ENCODE peak calls at places on chromosomes 13 and 19, in six cellular contexts. One of them, this sample, is unnamed.

GRCh38 chr19:3378352-3379146 is 12.2 kb downstream of the NFIC start:
- DNase-seq in RPMI8226: no peak
- DNase-seq in ACHN: no peak
- DNase-seq in caudate nucleus: no peak
- DNase-seq in stimulated activated CD4-positive, alpha-beta T cell treated with anti-CD3 and anti-CD28 coated beads, Interleukin-4, amount 100 ng/mL, for 24 hours: no peak
- DNase-seq in Peyer's patch: no peak
- DNase-seq in this sample: no peak

GRCh38 chr19:38298841-38299680 is 5.0 kb upstream of the C19orf33 start:
- DNase-seq in Peyer's patch: no peak
- DNase-seq in caudate nucleus: no peak
- DNase-seq in stimulated activated CD4-positive, alpha-beta T cell treated with anti-CD3 and anti-CD28 coated beads, Interleukin-4, amount 100 ng/mL, for 24 hours: no peak
- DNase-seq in ACHN: peak; percentile 22
- DNase-seq in RPMI8226: no peak
- DNase-seq in this sample: no peak

GRCh38 chr19:7460562-7460966 is 28.3 kb downstream of the PEX11G start:
- DNase-seq in RPMI8226: no peak
- DNase-seq in stimulated activated CD4-positive, alpha-beta T cell treated with anti-CD3 and anti-CD28 coated beads, Interleukin-4, amount 100 ng/mL, for 24 hours: no peak
- DNase-seq in ACHN: no peak
- DNase-seq in caudate nucleus: no peak
- DNase-seq in Peyer's patch: no peak
- DNase-seq in this sample: no peak

GRCh38 chr19:30694156-30694555 is 322.0 kb downstream of the ZNF536 start:
- DNase-seq in RPMI8226: no peak
- DNase-seq in ACHN: no peak
- DNase-seq in Peyer's patch: no peak
- DNase-seq in stimulated activated CD4-positive, alpha-beta T cell treated with anti-CD3 and anti-CD28 coated beads, Interleukin-4, amount 100 ng/mL, for 24 hours: no peak
- DNase-seq in caudate nucleus: no peak
- DNase-seq in this sample: no peak

GRCh38 chr13:26946675-26947342 is 186.2 kb upstream of the GPR12 start:
- DNase-seq in RPMI8226: peak; percentile 40
- DNase-seq in Peyer's patch: no peak
- DNase-seq in caudate nucleus: no peak
- DNase-seq in stimulated activated CD4-positive, alpha-beta T cell treated with anti-CD3 and anti-CD28 coated beads, Interleukin-4, amount 100 ng/mL, for 24 hours: no peak
- DNase-seq in ACHN: peak; percentile 61
- DNase-seq in this sample: peak; percentile 72

GRCh38 chr13:23921451-23921888 is 24.2 kb upstream of the C1QTNF9B start:
- DNase-seq in Peyer's patch: no peak
- DNase-seq in caudate nucleus: no peak
- DNase-seq in RPMI8226: peak; percentile 11
- DNase-seq in stimulated activated CD4-positive, alpha-beta T cell treated with anti-CD3 and anti-CD28 coated beads, Interleukin-4, amount 100 ng/mL, for 24 hours: no peak
- DNase-seq in ACHN: peak; percentile 56
- DNase-seq in this sample: peak; percentile 76

GRCh38 chr13:88068316-88068715 is 397.1 kb downstream of the SLITRK5 start:
- DNase-seq in caudate nucleus: no peak
- DNase-seq in stimulated activated CD4-positive, alpha-beta T cell treated with anti-CD3 and anti-CD28 coated beads, Interleukin-4, amount 100 ng/mL, for 24 hours: no peak
- DNase-seq in Peyer's patch: no peak
- DNase-seq in RPMI8226: no peak
- DNase-seq in ACHN: peak; percentile 2
- DNase-seq in this sample: no peak

GRCh38 chr13:44449999-44450821 is 76.6 kb downstream of the SERP2 start:
- DNase-seq in RPMI8226: no peak
- DNase-seq in Peyer's patch: no peak
- DNase-seq in caudate nucleus: no peak
- DNase-seq in stimulated activated CD4-positive, alpha-beta T cell treated with anti-CD3 and anti-CD28 coated beads, Interleukin-4, amount 100 ng/mL, for 24 hours: no peak
- DNase-seq in ACHN: no peak
- DNase-seq in this sample: no peak

GRCh38 chr19:19297759-19298158 is 22.6 kb downstream of the SUGP1 start:
- DNase-seq in RPMI8226: no peak
- DNase-seq in ACHN: no peak
- DNase-seq in Peyer's patch: no peak
- DNase-seq in caudate nucleus: no peak
- DNase-seq in stimulated activated CD4-positive, alpha-beta T cell treated with anti-CD3 and anti-CD28 coated beads, Interleukin-4, amount 100 ng/mL, for 24 hours: no peak
- DNase-seq in this sample: no peak

GRCh38 chr13:109818891-109819290 is 32.5 kb upstream of the IRS2 start:
- DNase-seq in RPMI8226: no peak
- DNase-seq in Peyer's patch: no peak
- DNase-seq in caudate nucleus: no peak
- DNase-seq in stimulated activated CD4-positive, alpha-beta T cell treated with anti-CD3 and anti-CD28 coated beads, Interleukin-4, amount 100 ng/mL, for 24 hours: no peak
- DNase-seq in ACHN: no peak
- DNase-seq in this sample: no peak

GRCh38 chr13:58594978-58595600 is 963.5 kb downstream of the PCDH17 start:
- DNase-seq in caudate nucleus: no peak
- DNase-seq in ACHN: no peak
- DNase-seq in RPMI8226: no peak
- DNase-seq in stimulated activated CD4-positive, alpha-beta T cell treated with anti-CD3 and anti-CD28 coated beads, Interleukin-4, amount 100 ng/mL, for 24 hours: no peak
- DNase-seq in Peyer's patch: no peak
- DNase-seq in this sample: no peak

GRCh38 chr13:111926501-111927180 is 140.3 kb upstream of the SOX1 start:
- DNase-seq in Peyer's patch: no peak
- DNase-seq in caudate nucleus: no peak
- DNase-seq in ACHN: no peak
- DNase-seq in stimulated activated CD4-positive, alpha-beta T cell treated with anti-CD3 and anti-CD28 coated beads, Interleukin-4, amount 100 ng/mL, for 24 hours: no peak
- DNase-seq in RPMI8226: no peak
- DNase-seq in this sample: no peak

GRCh38 chr19:49151339-49152217 is 3.6 kb downstream of the HRC start:
- DNase-seq in caudate nucleus: no peak
- DNase-seq in RPMI8226: peak; percentile 80
- DNase-seq in stimulated activated CD4-positive, alpha-beta T cell treated with anti-CD3 and anti-CD28 coated beads, Interleukin-4, amount 100 ng/mL, for 24 hours: no peak
- DNase-seq in ACHN: peak; percentile 29
- DNase-seq in Peyer's patch: peak; percentile 22
- DNase-seq in this sample: peak; percentile 66

GRCh38 chr13:48782429-48782840 is 128.7 kb downstream of the CYSLTR2 start:
- DNase-seq in Peyer's patch: no peak
- DNase-seq in RPMI8226: no peak
- DNase-seq in caudate nucleus: no peak
- DNase-seq in ACHN: no peak
- DNase-seq in stimulated activated CD4-positive, alpha-beta T cell treated with anti-CD3 and anti-CD28 coated beads, Interleukin-4, amount 100 ng/mL, for 24 hours: no peak
- DNase-seq in this sample: peak; percentile 67

GRCh38 chr19:42172261-42172660 is 40.0 kb upstream of the POU2F2 start:
- DNase-seq in caudate nucleus: no peak
- DNase-seq in ACHN: no peak
- DNase-seq in stimulated activated CD4-positive, alpha-beta T cell treated with anti-CD3 and anti-CD28 coated beads, Interleukin-4, amount 100 ng/mL, for 24 hours: no peak
- DNase-seq in RPMI8226: no peak
- DNase-seq in Peyer's patch: no peak
- DNase-seq in this sample: no peak

GRCh38 chr19:44515031-44515430 is 14.4 kb downstream of the CEACAM20 start:
- DNase-seq in ACHN: no peak
- DNase-seq in caudate nucleus: no peak
- DNase-seq in Peyer's patch: no peak
- DNase-seq in RPMI8226: no peak
- DNase-seq in stimulated activated CD4-positive, alpha-beta T cell treated with anti-CD3 and anti-CD28 coated beads, Interleukin-4, amount 100 ng/mL, for 24 hours: no peak
- DNase-seq in this sample: no peak

GRCh38 chr13:50936681-50937080 is 27.1 kb downstream of the RNASEH2B start:
- DNase-seq in caudate nucleus: no peak
- DNase-seq in Peyer's patch: no peak
- DNase-seq in RPMI8226: no peak
- DNase-seq in ACHN: no peak
- DNase-seq in stimulated activated CD4-positive, alpha-beta T cell treated with anti-CD3 and anti-CD28 coated beads, Interleukin-4, amount 100 ng/mL, for 24 hours: no peak
- DNase-seq in this sample: no peak

GRCh38 chr13:77323858-77324257 is 3.0 kb downstream of the MYCBP2 start:
- DNase-seq in ACHN: no peak
- DNase-seq in Peyer's patch: no peak
- DNase-seq in RPMI8226: no peak
- DNase-seq in stimulated activated CD4-positive, alpha-beta T cell treated with anti-CD3 and anti-CD28 coated beads, Interleukin-4, amount 100 ng/mL, for 24 hours: no peak
- DNase-seq in caudate nucleus: no peak
- DNase-seq in this sample: no peak

GRCh38 chr19:8004723-8005513 is 523 bp downstream of the ELAVL1 start:
- DNase-seq in caudate nucleus: no peak
- DNase-seq in RPMI8226: peak; percentile 30
- DNase-seq in Peyer's patch: peak; percentile 18
- DNase-seq in stimulated activated CD4-positive, alpha-beta T cell treated with anti-CD3 and anti-CD28 coated beads, Interleukin-4, amount 100 ng/mL, for 24 hours: peak; percentile 32
- DNase-seq in ACHN: peak; percentile 41
- DNase-seq in this sample: no peak

GRCh38 chr19:48023011-48023410 is 20.9 kb downstream of the CABP5 start:
- DNase-seq in caudate nucleus: no peak
- DNase-seq in stimulated activated CD4-positive, alpha-beta T cell treated with anti-CD3 and anti-CD28 coated beads, Interleukin-4, amount 100 ng/mL, for 24 hours: no peak
- DNase-seq in ACHN: no peak
- DNase-seq in Peyer's patch: no peak
- DNase-seq in RPMI8226: no peak
- DNase-seq in this sample: no peak

GRCh38 chr13:40562975-40563349 is 103.5 kb downstream of the FOXO1 start:
- DNase-seq in ACHN: peak; percentile 38
- DNase-seq in caudate nucleus: no peak
- DNase-seq in stimulated activated CD4-positive, alpha-beta T cell treated with anti-CD3 and anti-CD28 coated beads, Interleukin-4, amount 100 ng/mL, for 24 hours: no peak
- DNase-seq in Peyer's patch: no peak
- DNase-seq in RPMI8226: no peak
- DNase-seq in this sample: no peak

GRCh38 chr19:29193116-29193515 is 19.8 kb downstream of the UQCRFS1 start:
- DNase-seq in RPMI8226: no peak
- DNase-seq in ACHN: no peak
- DNase-seq in stimulated activated CD4-positive, alpha-beta T cell treated with anti-CD3 and anti-CD28 coated beads, Interleukin-4, amount 100 ng/mL, for 24 hours: no peak
- DNase-seq in Peyer's patch: no peak
- DNase-seq in caudate nucleus: no peak
- DNase-seq in this sample: no peak

GRCh38 chr13:75612354-75612753 is 23.8 kb upstream of the LMO7 start:
- DNase-seq in stimulated activated CD4-positive, alpha-beta T cell treated with anti-CD3 and anti-CD28 coated beads, Interleukin-4, amount 100 ng/mL, for 24 hours: no peak
- DNase-seq in RPMI8226: no peak
- DNase-seq in ACHN: no peak
- DNase-seq in Peyer's patch: no peak
- DNase-seq in caudate nucleus: no peak
- DNase-seq in this sample: no peak

GRCh38 chr19:27792576-27793127 is 1420.3 kb downstream of the UQCRFS1 start:
- DNase-seq in ACHN: no peak
- DNase-seq in Peyer's patch: no peak
- DNase-seq in RPMI8226: no peak
- DNase-seq in stimulated activated CD4-positive, alpha-beta T cell treated with anti-CD3 and anti-CD28 coated beads, Interleukin-4, amount 100 ng/mL, for 24 hours: no peak
- DNase-seq in caudate nucleus: no peak
- DNase-seq in this sample: no peak

GRCh38 chr19:23991170-23991569 is 76.5 kb downstream of the ZNF726 start:
- DNase-seq in ACHN: no peak
- DNase-seq in stimulated activated CD4-positive, alpha-beta T cell treated with anti-CD3 and anti-CD28 coated beads, Interleukin-4, amount 100 ng/mL, for 24 hours: no peak
- DNase-seq in caudate nucleus: no peak
- DNase-seq in RPMI8226: peak; percentile 91
- DNase-seq in Peyer's patch: no peak
- DNase-seq in this sample: no peak

GRCh38 chr19:3710265-3710812 is 2.2 kb downstream of the TJP3 start:
- DNase-seq in ACHN: no peak
- DNase-seq in RPMI8226: peak; percentile 83
- DNase-seq in Peyer's patch: no peak
- DNase-seq in caudate nucleus: no peak
- DNase-seq in stimulated activated CD4-positive, alpha-beta T cell treated with anti-CD3 and anti-CD28 coated beads, Interleukin-4, amount 100 ng/mL, for 24 hours: no peak
- DNase-seq in this sample: no peak

This sample was measured in SK-MEL-5.